ENCODE peak calls at places on chromosome 1, in six cellular contexts. O is RWPE1, B is lower lobe of right lung, M is fibroblast of pulmonary artery, Q is caudate nucleus, F is memory B cell. K is an unnamed sample.
A peak's percentile ranks its signal among the peaks of the same experiment; 100 is the strongest.

GRCh38 chr1:24470607-24471006 is 32.0 kb upstream of the RCAN3 start:
- DNase-seq in O (no peak), B (no peak), M (no peak), Q (no peak), F (no peak), K (no peak)

GRCh38 chr1:228367798-228368791 is 38.5 kb downstream of the TRIM11 start:
- DNase-seq in O (no peak), B (peak; percentile 36), M (no peak), Q (no peak), F (no peak), K (no peak)

GRCh38 chr1:202343652-202344349 is 2.1 kb upstream of the UBE2T start:
- DNase-seq in O (peak; percentile 59), B (no peak), M (peak; percentile 59), Q (no peak), F (no peak), K (no peak)

GRCh38 chr1:234515821-234516241 is 36.9 kb upstream of the TARBP1 start:
- DNase-seq in O (peak; percentile 58), B (no peak), M (peak; percentile 65), Q (no peak), F (no peak), K (no peak)

GRCh38 chr1:12711421-12712005 is 4.4 kb upstream of the AADACL3 start:
- DNase-seq in O (no peak), B (no peak), M (no peak), Q (no peak), F (no peak), K (no peak)

GRCh38 chr1:7044471-7044805 is 259.2 kb downstream of the CAMTA1 start:
- DNase-seq in O (no peak), B (no peak), M (no peak), Q (no peak), F (no peak), K (no peak)

GRCh38 chr1:211908453-211908852 is 77.9 kb upstream of the LPGAT1 start:
- DNase-seq in O (no peak), B (no peak), M (no peak), Q (no peak), F (no peak), K (no peak)

GRCh38 chr1:154623358-154623757 is 15.4 kb upstream of the ADAR start:
- DNase-seq in O (no peak), B (no peak), M (no peak), Q (no peak), F (no peak), K (no peak)

GRCh38 chr1:147811273-147811672 is 50.9 kb upstream of the GJA5 start:
- DNase-seq in O (no peak), B (no peak), M (no peak), Q (no peak), F (no peak), K (no peak)

GRCh38 chr1:23227806-23228205 is 10.5 kb upstream of the HTR1D start:
- DNase-seq in O (no peak), B (no peak), M (no peak), Q (no peak), F (no peak), K (no peak)

GRCh38 chr1:10472220-10473144 is at the start of gene DFFA:
- DNase-seq in O (peak; percentile 91), B (peak; percentile 95), M (peak; percentile 98), Q (peak; percentile 80), F (peak; percentile 87), K (peak; percentile 93)

GRCh38 chr1:90122679-90123340 is 127.9 kb downstream of the ZNF326 start:
- DNase-seq in O (no peak), B (no peak), M (no peak), Q (no peak), F (no peak), K (no peak)

GRCh38 chr1:156927215-156928042 is 7.0 kb downstream of the LRRC71 start:
- DNase-seq in O (peak; percentile 75), B (peak; percentile 83), M (peak; percentile 74), Q (no peak), F (no peak), K (peak; percentile 67)

GRCh38 chr1:174713796-174714195 is 266.0 kb downstream of the GPR52 start:
- DNase-seq in O (no peak), B (no peak), M (no peak), Q (no peak), F (no peak), K (no peak)

GRCh38 chr1:67629370-67630075 is 55.5 kb upstream of the GADD45A start:
- DNase-seq in O (no peak), B (no peak), M (peak; percentile 89), Q (no peak), F (no peak), K (peak; percentile 28)

GRCh38 chr1:147612366-147612765 is 58.0 kb downstream of the ACP6 start:
- DNase-seq in O (no peak), B (no peak), M (no peak), Q (no peak), F (no peak), K (no peak)

GRCh38 chr1:101140041-101140718 is 96.6 kb upstream of the S1PR1 start:
- DNase-seq in O (no peak), B (no peak), M (no peak), Q (no peak), F (no peak), K (no peak)

GRCh38 chr1:11647333-11647732 is 6.9 kb downstream of the FBXO2 start:
- DNase-seq in O (no peak), B (no peak), M (no peak), Q (no peak), F (no peak), K (no peak)

GRCh38 chr1:53511933-53512806 is 53.0 kb downstream of the DMRTB1 start:
- DNase-seq in O (no peak), B (no peak), M (peak; percentile 36), Q (no peak), F (no peak), K (no peak)

GRCh38 chr1:43830802-43831201 is 102.8 kb upstream of the ARTN start:
- DNase-seq in O (no peak), B (no peak), M (no peak), Q (no peak), F (no peak), K (no peak)

GRCh38 chr1:101918277-101918676 is 78.4 kb downstream of the OLFM3 start:
- DNase-seq in O (no peak), B (no peak), M (no peak), Q (no peak), F (no peak), K (no peak)

GRCh38 chr1:188689542-188689941 is 1788.1 kb downstream of the BRINP3 start:
- DNase-seq in O (peak; percentile 12), B (no peak), M (peak; percentile 10), Q (no peak), F (no peak), K (no peak)

GRCh38 chr1:203631946-203632345 is 5.3 kb downstream of the ATP2B4 start:
- DNase-seq in O (no peak), B (no peak), M (no peak), Q (no peak), F (no peak), K (no peak)

GRCh38 chr1:162147760-162148159 is 78.3 kb downstream of the NOS1AP start:
- DNase-seq in O (no peak), B (no peak), M (no peak), Q (no peak), F (no peak), K (no peak)

GRCh38 chr1:202275061-202275770 is 66.5 kb downstream of the UBE2T start:
- DNase-seq in O (no peak), B (no peak), M (no peak), Q (no peak), F (no peak), K (peak; percentile 17)

GRCh38 chr1:16612332-16613172 is 812 bp downstream of the NBPF1 start:
- DNase-seq in O (peak; percentile 71), B (peak; percentile 64), M (peak; percentile 86), Q (no peak), F (peak; percentile 68), K (peak; percentile 88)

GRCh38 chr1:84632975-84633427 is 57.3 kb downstream of the SSX2IP start:
- DNase-seq in O (peak; percentile 49), B (no peak), M (peak; percentile 66), Q (no peak), F (no peak), K (no peak)

GRCh38 chr1:162023547-162024501 is at the start of gene OLFML2B:
- DNase-seq in O (peak; percentile 71), B (peak; percentile 75), M (peak; percentile 83), Q (peak; percentile 41), F (no peak), K (peak; percentile 65)

GRCh38 chr1:59544615-59545014 is 247.7 kb downstream of the FGGY start:
- DNase-seq in O (no peak), B (no peak), M (no peak), Q (no peak), F (no peak), K (no peak)